ENCODE peak calls at places on chromosomes 16 and 17, in ten cellular contexts. H, Y, C, Z, M, T, Q, V, P and F are unnamed samples.

GRCh38 chr17:58447039-58447975 is 30.0 kb upstream of the RNF43 start:
- DNase-seq in T (no peak), Z (peak; percentile 79), M (peak; percentile 75), V (no peak), Y (no peak), C (peak; percentile 69), P (no peak), H (peak; percentile 35), Q (peak; percentile 92), F (peak; percentile 68)

GRCh38 chr17:15453782-15454181 is 13.6 kb downstream of the CDRT4 start:
- DNase-seq in C (no peak), Z (no peak), P (no peak), H (no peak), Y (no peak), V (no peak), T (no peak), Q (no peak), M (no peak), F (no peak)

GRCh38 chr17:41801374-41802062 is 10.2 kb downstream of the P3H4 start:
- DNase-seq in T (peak; percentile 83), H (peak; percentile 84), M (peak; percentile 63), Y (peak; percentile 84), Q (peak; percentile 88), V (peak; percentile 94), Z (peak; percentile 84), P (peak; percentile 82), C (peak; percentile 90), F (peak; percentile 94)

GRCh38 chr17:15171433-15172047 is 93.6 kb downstream of the PMP22 start:
- DNase-seq in Q (peak; percentile 75), V (peak; percentile 63), C (peak; percentile 67), Z (no peak), T (peak; percentile 54), Y (no peak), M (peak; percentile 60), H (peak; percentile 59), P (peak; percentile 79), F (peak; percentile 75)

GRCh38 chr17:41786227-41787020 is at the start of gene JUP:
- DNase-seq in M (peak; percentile 99), P (peak; percentile 100), Y (peak; percentile 100), T (peak; percentile 99), Q (peak; percentile 100), H (peak; percentile 100), C (peak; percentile 100), Z (peak; percentile 100), V (peak; percentile 98), F (peak; percentile 99)

GRCh38 chr17:37310940-37311339 is 64.8 kb upstream of the C17orf78 start:
- DNase-seq in Z (no peak), H (no peak), P (no peak), Y (no peak), C (no peak), T (no peak), M (peak; percentile 35), V (no peak), Q (no peak), F (no peak)

GRCh38 chr17:32498362-32498761 is 11.6 kb downstream of the CDK5R1 start:
- DNase-seq in T (no peak), M (no peak), P (no peak), Y (no peak), Q (no peak), C (no peak), Z (no peak), H (no peak), V (no peak), F (no peak)

GRCh38 chr17:47742319-47743181 is 9.5 kb downstream of the TBX21 start:
- DNase-seq in V (no peak), Q (no peak), P (no peak), H (no peak), C (peak; percentile 40), Z (no peak), T (no peak), Y (no peak), M (no peak), F (no peak)

GRCh38 chr16:65845466-65846209 is 520.9 kb upstream of the CDH5 start:
- DNase-seq in Y (no peak), Z (no peak), C (no peak), H (no peak), V (no peak), T (no peak), Q (no peak), P (no peak), M (peak; percentile 22), F (no peak)

GRCh38 chr17:39152134-39152884 is 872 bp upstream of the PLXDC1 start:
- DNase-seq in Q (no peak), Z (no peak), Y (no peak), V (peak; percentile 41), H (peak; percentile 53), C (no peak), M (no peak), T (no peak), P (peak; percentile 40), F (no peak)

GRCh38 chr16:85746431-85747227 is 4.3 kb downstream of the C16orf74 start:
- DNase-seq in P (no peak), V (no peak), M (peak; percentile 48), C (peak; percentile 71), Q (peak; percentile 59), T (no peak), Z (peak; percentile 98), H (no peak), Y (no peak), F (no peak)

GRCh38 chr17:39581071-39581831 is 26.5 kb downstream of the NEUROD2 start:
- DNase-seq in M (no peak), Y (no peak), H (no peak), V (no peak), C (no peak), Z (no peak), P (no peak), T (no peak), Q (no peak), F (no peak)

GRCh38 chr17:2085648-2085949 is 30.7 kb downstream of the HIC1 start:
- DNase-seq in M (peak; percentile 79), P (no peak), V (peak; percentile 73), H (peak; percentile 73), T (peak; percentile 56), Z (no peak), Q (no peak), Y (peak; percentile 71), C (peak; percentile 77), F (peak; percentile 84)

GRCh38 chr16:85627102-85627834 is 14.1 kb downstream of the GSE1 start:
- DNase-seq in T (no peak), M (no peak), P (no peak), C (no peak), V (no peak), H (no peak), Y (no peak), Q (no peak), Z (no peak), F (no peak)

GRCh38 chr17:71494045-71494444 is 626.8 kb upstream of the SOX9 start:
- DNase-seq in Z (no peak), M (peak; percentile 87), Y (no peak), T (no peak), P (no peak), V (no peak), H (no peak), C (no peak), Q (no peak), F (no peak)
- H3K27ac ChIP-seq in Z (no peak overlapping the region), M (no peak overlapping the region), Y (no peak overlapping the region), T (no peak overlapping the region), P (no peak overlapping the region), V (no peak overlapping the region), H (no peak overlapping the region), C (no peak overlapping the region), Q (no peak overlapping the region), F (no peak overlapping the region)

GRCh38 chr17:10842658-10843057 is 4.8 kb upstream of the PIRT start:
- DNase-seq in P (peak; percentile 48), C (no peak), T (no peak), V (no peak), M (no peak), Y (no peak), Q (no peak), H (no peak), Z (no peak), F (no peak)
- H3K27ac ChIP-seq in P (no peak overlapping the region), C (no peak overlapping the region), T (no peak overlapping the region), V (no peak overlapping the region), M (no peak overlapping the region), Y (no peak overlapping the region), Q (no peak overlapping the region), H (no peak overlapping the region), Z (no peak overlapping the region), F (no peak overlapping the region)

DNA sequence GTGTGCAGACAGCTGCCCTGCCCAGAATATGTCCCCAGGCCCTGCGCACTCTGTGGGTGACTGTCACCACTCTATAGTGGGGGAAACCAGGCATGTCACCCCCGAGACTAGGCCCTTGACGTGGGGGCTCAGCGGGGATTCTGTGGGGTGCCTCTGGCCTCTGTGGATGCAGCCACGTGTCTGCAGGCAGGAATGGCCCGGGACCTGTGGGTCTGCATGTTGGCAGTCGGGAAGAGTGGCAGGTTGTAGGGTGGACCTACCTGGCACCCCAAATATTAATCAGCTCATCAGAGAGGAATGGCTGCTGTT is 954 bp downstream of the IL32 start:
- DNase-seq in Q (no peak), C (no peak), M (no peak), P (no peak), V (no peak), Y (no peak), T (no peak), H (no peak), Z (no peak), F (no peak)
- H3K27ac ChIP-seq in Q (peak overlapping the region; percentile 69), C (no peak overlapping the region), M (no peak overlapping the region), P (no peak overlapping the region), V (no peak overlapping the region), Y (no peak overlapping the region), T (no peak overlapping the region), H (peak overlapping the region; percentile 94), Z (no peak overlapping the region), F (no peak overlapping the region)

GRCh38 chr17:66772148-66772812 is 62.6 kb upstream of the CACNG5 start:
- DNase-seq in M (no peak), T (no peak), P (no peak), C (no peak), Q (no peak), Y (no peak), Z (no peak), H (no peak), V (no peak), F (no peak)

GRCh38 chr17:66775881-66776400 is 59.0 kb upstream of the CACNG5 start:
- DNase-seq in Y (no peak), V (no peak), T (no peak), P (no peak), Z (no peak), H (no peak), C (peak; percentile 5), Q (no peak), M (no peak), F (no peak)

GRCh38 chr17:66777689-66778225 is 57.2 kb upstream of the CACNG5 start:
- DNase-seq in C (peak; percentile 16), Z (no peak), P (peak; percentile 43), M (peak; percentile 70), Y (no peak), T (no peak), H (no peak), Q (no peak), V (no peak), F (no peak)

GRCh38 chr17:66776999-66777688 is 57.8 kb upstream of the CACNG5 start:
- DNase-seq in Y (no peak), V (no peak), C (peak; percentile 20), T (no peak), M (peak; percentile 27), Q (no peak), P (no peak), Z (no peak), H (no peak), F (no peak)

DNA sequence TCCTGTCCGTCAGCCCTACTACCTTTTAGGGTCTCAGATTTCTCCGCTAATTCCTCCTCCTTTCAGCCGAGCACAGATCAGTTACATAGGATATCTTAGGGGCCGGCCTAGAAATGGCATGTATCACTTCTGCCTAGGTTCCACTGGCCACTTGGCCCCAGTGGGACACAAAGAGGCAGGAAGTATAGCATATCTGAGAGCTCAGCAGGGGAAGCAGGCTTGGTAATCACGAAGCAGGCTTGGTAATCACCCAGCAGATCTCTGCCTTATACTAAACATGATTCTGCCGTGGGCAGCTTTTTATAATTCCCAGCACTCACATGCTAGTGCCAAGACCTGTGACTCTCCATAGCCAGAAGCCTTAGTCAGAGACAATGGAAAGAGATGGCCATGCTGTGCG is 59.7 kb upstream of the CACNG5 start:
- DNase-seq in Z (no peak), P (no peak), T (no peak), Y (no peak), Q (no peak), H (no peak), V (no peak), M (no peak), C (no peak), F (no peak)
- H3K27ac ChIP-seq in Z (no peak overlapping the region), P (no peak overlapping the region), T (no peak overlapping the region), Y (no peak overlapping the region), Q (no peak overlapping the region), H (no peak overlapping the region), V (peak overlapping the region; percentile 63), M (no peak overlapping the region), C (no peak overlapping the region), F (no peak overlapping the region)